ENCODE peak calls at places on chromosomes 4 and X, in four cellular contexts. M is HepG2, E is HCT116, H is K562. P is an unnamed sample.

GRCh38 chr4:19512086-19512485 is 739.6 kb upstream of the SLIT2 start:
- DNase-seq in H (no peak), M (no peak), E (no peak), P (no peak)

GRCh38 chrX:80223922-80224579 is 196.2 kb upstream of the TENT5D start:
- DNase-seq in E (no peak), H (no peak), M (no peak), P (no peak)

GRCh38 chrX:149903889-149904748 is 23.1 kb downstream of the MAGEA8 start:
- DNase-seq in M (peak), H (peak), E (no peak), P (no peak)

GRCh38 chr4:72418458-72418857 is 150.6 kb downstream of the ADAMTS3 start:
- DNase-seq in M (no peak), E (no peak), H (no peak), P (no peak)

GRCh38 chr4:8394806-8395205 is 45.7 kb downstream of the ACOX3 start:
- DNase-seq in H (no peak), E (no peak), M (no peak), P (no peak)

GRCh38 chrX:69988955-69989394 is 60.8 kb downstream of the AWAT2 start:
- DNase-seq in M (no peak), H (no peak), E (peak), P (no peak)

GRCh38 chrX:39827959-39828358 is 269.8 kb downstream of the BCOR start:
- DNase-seq in M (no peak), H (no peak), E (no peak), P (no peak)

GRCh38 chr4:21726255-21726815 is 222.2 kb downstream of the KCNIP4 start:
- DNase-seq in E (no peak), H (no peak), M (no peak), P (no peak)

GRCh38 chr4:160136021-160136420 is 1033.1 kb downstream of the RAPGEF2 start:
- DNase-seq in M (no peak), H (no peak), E (no peak), P (no peak)

GRCh38 chr4:122577808-122578781 is 42.8 kb downstream of the IL21 start:
- DNase-seq in E (peak), H (peak), M (peak), P (no peak)

GRCh38 chrX:111083101-111083500 is 12.9 kb upstream of the PAK3 start:
- DNase-seq in E (no peak), H (no peak), M (no peak), P (no peak)

GRCh38 chrX:53711446-53711845 is 24.9 kb upstream of the HUWE1 start:
- DNase-seq in E (no peak), M (no peak), H (no peak), P (no peak)

GRCh38 chr4:142550955-142551354 is 295.1 kb downstream of the INPP4B start:
- DNase-seq in H (no peak), E (peak), M (no peak), P (no peak)

GRCh38 chr4:72318771-72319170 is 250.2 kb downstream of the ADAMTS3 start:
- DNase-seq in H (no peak), M (no peak), E (no peak), P (no peak)

GRCh38 chr4:20444599-20445337 is 193.1 kb downstream of the SLIT2 start:
- DNase-seq in E (no peak), H (no peak), M (no peak), P (no peak)

GRCh38 chrX:65034641-65035450 is 58.6 kb upstream of the ZC4H2 start:
- DNase-seq in H (peak), M (peak), E (peak), P (no peak)

GRCh38 chr4:182918044-182918607 is 940 bp upstream of the DCTD start:
- DNase-seq in E (no peak), H (no peak), M (no peak), P (no peak)

GRCh38 chr4:117400039-117400835 is 314.9 kb upstream of the TRAM1L1 start:
- DNase-seq in E (peak), H (no peak), M (peak), P (peak)

GRCh38 chr4:102157984-102158383 is 187.3 kb downstream of the SLC39A8 start:
- DNase-seq in H (no peak), E (no peak), M (no peak), P (no peak)

GRCh38 chr4:11328401-11328800 is 100.3 kb downstream of the HS3ST1 start:
- DNase-seq in M (no peak), E (no peak), H (no peak), P (no peak)

GRCh38 chrX:52979993-52980392 is 21.7 kb upstream of the FAM156A start:
- DNase-seq in H (no peak), E (no peak), M (peak), P (no peak)

GRCh38 chr4:142781114-142781513 is 65.0 kb downstream of the INPP4B start:
- DNase-seq in M (no peak), E (peak), H (no peak), P (no peak)

GRCh38 chrX:107505223-107505622 is 55.8 kb downstream of the FRMPD3 start:
- DNase-seq in E (no peak), M (peak), H (no peak), P (no peak)

GRCh38 chr4:83019794-83020497 is 9.3 kb upstream of the LIN54 start:
- DNase-seq in H (peak), M (no peak), E (no peak), P (no peak)

GRCh38 chr4:42401171-42401570 is 3.9 kb downstream of the SHISA3 start:
- DNase-seq in H (no peak), M (no peak), E (no peak), P (no peak)

GRCh38 chr4:172256820-172257219 is 443.6 kb downstream of the GALNTL6 start:
- DNase-seq in H (no peak), M (no peak), E (no peak), P (no peak)

GRCh38 chr4:47466061-47466785 is 2.7 kb upstream of the COMMD8 start:
- DNase-seq in M (no peak), E (no peak), H (no peak), P (no peak)

GRCh38 chrX:72086995-72087394 is 44.7 kb downstream of the RTL5 start:
- DNase-seq in H (no peak), M (no peak), E (no peak), P (no peak)

GRCh38 chrX:68180501-68181061 is 252.7 kb downstream of the OPHN1 start:
- DNase-seq in M (no peak), E (no peak), H (no peak), P (no peak)

GRCh38 chrX:55839480-55839879 is 121.9 kb downstream of the RRAGB start:
- DNase-seq in E (no peak), H (no peak), M (no peak), P (no peak)

GRCh38 chrX:136822337-136823095 is 41.8 kb upstream of the ARHGEF6 start:
- DNase-seq in H (no peak), M (no peak), E (no peak), P (no peak)

GRCh38 chrX:41885724-41886123 is 37.6 kb downstream of the CASK start:
- DNase-seq in M (no peak), H (no peak), E (no peak), P (no peak)

DNA sequence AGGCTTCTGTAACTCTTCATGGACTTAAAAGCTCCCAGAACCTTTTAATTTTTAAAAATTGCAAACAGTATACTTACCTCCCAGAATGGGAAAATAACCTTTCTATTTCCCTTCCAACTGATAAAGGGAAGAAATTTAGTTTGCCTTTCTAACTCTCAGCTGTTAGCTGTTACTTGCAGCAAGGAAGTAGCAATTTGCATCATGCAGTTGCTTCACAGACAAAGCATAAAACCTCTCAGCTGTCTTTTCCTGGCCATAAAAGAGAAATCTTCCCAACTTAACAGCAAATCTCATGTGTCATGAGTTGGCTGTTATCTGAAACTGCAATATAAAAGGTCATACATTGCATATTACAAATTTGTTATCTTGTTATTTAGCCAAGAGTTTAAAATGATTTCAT is 18.4 kb downstream of the C4orf17 start:
- DNase-seq in E (no peak), H (no peak), M (no peak), P (no peak)
- TF ChIP-seq TCF7L2 in E (no peak), H (no peak), M (no peak), P (no peak)

DNA sequence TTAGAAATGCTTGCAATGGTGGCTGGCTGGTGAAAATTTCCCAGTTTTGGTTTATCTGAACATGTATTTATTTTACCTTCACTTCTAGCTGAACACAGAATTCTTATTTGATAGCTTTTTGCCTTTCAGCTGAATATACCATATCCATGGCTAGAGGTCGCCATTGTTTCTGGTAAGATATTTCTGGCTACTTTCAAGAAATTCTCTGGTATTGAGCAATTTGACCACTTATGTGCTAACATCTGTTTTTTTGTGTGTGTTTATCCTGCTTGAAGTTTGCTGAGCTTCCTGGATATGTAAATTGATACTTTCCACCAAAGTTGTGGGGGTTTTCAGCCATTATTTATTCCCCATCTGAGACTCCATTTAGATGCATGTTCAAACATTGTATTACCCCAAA is 75.4 kb downstream of the FBXW7 start:
- DNase-seq in H (no peak), E (no peak), M (peak), P (no peak)
- TF ChIP-seq CTCF in H (peak), E (no peak), M (peak), P (peak)

GRCh38 chrX:118049713-118050112 is 66.9 kb downstream of the KLHL13 start:
- DNase-seq in M (no peak), H (no peak), E (no peak), P (no peak)
- TF ChIP-seq SIN3A in M (no peak), H (no peak), E (no peak), P (no peak)

DNA sequence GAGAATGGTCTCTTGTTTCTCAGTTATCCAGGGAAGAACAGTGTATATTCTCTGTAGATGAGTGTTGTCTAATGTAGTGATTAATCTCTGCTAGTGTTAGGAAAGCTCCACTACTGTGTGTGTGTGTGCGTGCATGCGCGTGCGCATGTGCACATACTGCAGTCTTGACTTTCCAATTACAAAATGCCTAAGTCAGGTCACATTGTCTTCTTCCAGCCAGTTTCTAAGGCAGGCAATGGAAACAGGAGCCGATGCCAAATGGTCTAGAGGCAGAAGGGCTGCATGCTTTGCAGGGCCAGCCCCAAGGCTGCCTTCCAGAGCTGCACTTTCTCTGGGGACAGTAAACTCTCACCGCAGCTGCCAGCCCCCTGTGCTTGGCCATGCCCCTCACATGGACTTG is 30.5 kb upstream of the NAP1L5 start:
- DNase-seq in H (no peak), M (no peak), E (no peak), P (no peak)
- TF ChIP-seq TCF7L2 in H (no peak), M (no peak), E (no peak), P (no peak)

GRCh38 chrX:30615229-30615628 is 37.7 kb upstream of the TASL start:
- DNase-seq in E (no peak), H (no peak), M (no peak), P (no peak)

GRCh38 chrX:30622361-30622760 is 30.9 kb upstream of the GK start:
- DNase-seq in H (no peak), E (no peak), M (no peak), P (no peak)

GRCh38 chrX:30620980-30621716 is 32.1 kb upstream of the GK start:
- DNase-seq in H (no peak), M (no peak), E (no peak), P (no peak)

GRCh38 chrX:30620125-30620524 is 33.1 kb upstream of the GK start:
- DNase-seq in H (no peak), M (no peak), E (no peak), P (no peak)

DNA sequence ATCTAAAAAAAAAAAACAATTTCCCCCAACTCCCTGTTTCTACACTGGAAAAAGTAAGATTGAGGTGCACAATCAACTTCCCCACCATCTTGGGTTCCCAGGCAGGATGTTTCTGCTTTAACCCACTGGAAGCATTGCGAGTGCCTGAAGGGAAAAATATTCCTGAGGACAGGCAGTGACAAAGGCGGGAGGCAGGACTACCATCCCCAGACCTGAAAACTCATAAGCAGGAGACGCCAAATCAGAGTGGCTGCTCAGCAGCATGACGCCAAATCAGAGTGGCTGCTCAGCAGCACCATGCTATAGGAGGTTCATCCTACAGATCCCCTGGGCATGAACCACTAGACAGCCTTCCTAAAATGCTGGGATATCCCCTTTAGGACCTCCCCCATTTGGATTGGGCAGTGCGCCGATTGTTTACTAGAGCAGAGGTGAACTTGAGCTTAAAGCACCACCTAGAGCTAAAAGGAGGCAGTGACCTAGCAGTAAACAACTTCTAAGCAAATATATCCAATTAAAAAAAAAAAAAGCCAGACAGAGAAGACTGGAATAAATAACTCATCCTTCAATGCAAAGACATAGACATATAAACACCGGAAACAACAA is 35.0 kb upstream of the GK start:
- DNase-seq in H (peak), M (no peak), E (no peak), P (no peak)
- TF ChIP-seq CTCF in H (peak), M (peak), E (no peak), P (peak)

P was measured in Panc1.